ENCODE peak calls at places on chromosomes 11 and 22, in four cellular contexts. X is heart right ventricle, B is upper lobe of right lung, T is kidney. C is an unnamed sample. For H3K4me1, the result is how much of the 10 kb centered on the place peaks cover.

GRCh38 chr22:25357056-25357455 is 137.6 kb downstream of the CRYBB2 start:
- DNase-seq in T (peak), B (peak), X (no peak), C (no peak)

GRCh38 chr22:28395920-28396447 is 283.7 kb downstream of the TTC28 start:
- DNase-seq in T (no peak), X (no peak), B (no peak), C (no peak)

GRCh38 chr11:122099345-122100045 is 16.5 kb downstream of the BLID start:
- DNase-seq in B (no peak), X (no peak), T (no peak), C (no peak)

GRCh38 chr22:19756288-19757128 is 4.1 kb upstream of the TBX1 start:
- DNase-seq in T (no peak), B (peak), X (peak), C (no peak)

GRCh38 chr11:4393209-4394196 is at the start of gene TRIM21:
- DNase-seq in X (peak), T (peak), B (peak), C (peak)

GRCh38 chr22:32202539-32203180 is 2.2 kb downstream of the RFPL2 start:
- DNase-seq in T (no peak), B (peak), X (peak), C (peak)

GRCh38 chr11:120710354-120711187 is 199.0 kb downstream of the GRIK4 start:
- DNase-seq in X (no peak), B (no peak), T (peak), C (peak)

GRCh38 chr22:42269407-42270177 is 861 bp downstream of the TCF20 start:
- DNase-seq in B (peak), X (peak), T (peak), C (peak)

GRCh38 chr11:75780888-75781287 is 12.3 kb downstream of the DGAT2 start:
- DNase-seq in B (no peak), T (peak), X (no peak), C (no peak)

GRCh38 chr11:92453055-92453454 is 228.4 kb downstream of the FAT3 start:
- DNase-seq in T (no peak), X (no peak), B (no peak), C (no peak)

GRCh38 chr11:104663190-104664140 is 234.8 kb downstream of the CASP12 start:
- DNase-seq in X (no peak), T (no peak), B (no peak), C (no peak)

GRCh38 chr22:38524434-38524833 is 18.3 kb upstream of the DDX17 start:
- DNase-seq in T (no peak), B (no peak), X (no peak), C (no peak)

GRCh38 chr11:8196749-8197148 is 27.9 kb upstream of the RIC3 start:
- DNase-seq in X (no peak), B (no peak), T (no peak), C (no peak)

GRCh38 chr11:46348986-46349401 is 1.7 kb downstream of the DGKZ start:
- DNase-seq in X (no peak), B (no peak), T (no peak), C (no peak)

GRCh38 chr11:10680956-10681487 is 12.5 kb downstream of the IRAG1 start:
- DNase-seq in B (no peak), T (no peak), X (no peak), C (no peak)

GRCh38 chr11:88508808-88509581 is 171.5 kb upstream of the CTSC start:
- DNase-seq in B (peak), T (peak), X (peak), C (peak)

GRCh38 chr22:38243007-38243775 is 29.6 kb downstream of the TMEM184B start:
- DNase-seq in B (no peak), X (no peak), T (no peak), C (no peak)

GRCh38 chr11:19673924-19674390 is 38.7 kb upstream of the NAV2 start:
- DNase-seq in T (peak), B (peak), X (peak), C (peak)

GRCh38 chr11:46055371-46055770 is 65.9 kb downstream of the PHF21A start:
- DNase-seq in T (no peak), B (no peak), X (no peak), C (no peak)

GRCh38 chr11:130771708-130772107 is 144.6 kb downstream of the SNX19 start:
- DNase-seq in T (no peak), X (no peak), B (no peak), C (no peak)

GRCh38 chr22:31504282-31504681 is 7.9 kb downstream of the SFI1 start:
- DNase-seq in B (no peak), X (no peak), T (no peak), C (no peak)

GRCh38 chr11:18384157-18384641 is 10.2 kb upstream of the LDHA start:
- DNase-seq in T (peak), B (peak), X (peak), C (no peak)

GRCh38 chr22:23518381-23519187 is 61.5 kb downstream of the IGLL1 start:
- DNase-seq in B (no peak), X (no peak), T (peak), C (peak)

GRCh38 chr22:27895600-27895999 is 23.5 kb downstream of the PITPNB start:
- DNase-seq in B (no peak), T (no peak), X (no peak), C (no peak)

GRCh38 chr11:45105233-45105992 is 41.0 kb upstream of the PRDM11 start:
- DNase-seq in T (peak), B (peak), X (peak), C (peak)

GRCh38 chr11:122267602-122268001 is 151.6 kb upstream of the BLID start:
- DNase-seq in X (no peak), B (no peak), T (no peak), C (no peak)

GRCh38 chr22:48889887-48890692 is 937.6 kb downstream of the BRD1 start:
- DNase-seq in T (peak), X (no peak), B (peak), C (peak)

GRCh38 chr11:70536051-70536877 is 137.9 kb downstream of the CTTN start:
- DNase-seq in B (peak), X (no peak), T (peak), C (peak)

GRCh38 chr22:30045001-30045887 is 35.0 kb upstream of the HORMAD2 start:
- DNase-seq in T (no peak), B (no peak), X (no peak), C (no peak)

GRCh38 chr11:67312187-67313021 is 9.1 kb downstream of the SSH3 start:
- DNase-seq in B (peak), X (no peak), T (peak), C (peak)

GRCh38 chr11:36095716-36096115 is 151.9 kb downstream of the LDLRAD3 start:
- DNase-seq in B (no peak), X (no peak), T (no peak), C (no peak)

GRCh38 chr11:88338223-88338661 is 706 bp upstream of the CTSC start:
- DNase-seq in B (peak), T (peak), X (peak), C (peak)

GRCh38 chr11:68373189-68373809 is 60.9 kb downstream of the LRP5 start:
- DNase-seq in B (no peak), T (peak), X (peak), C (no peak)

GRCh38 chr11:86940122-86940777 is 14.9 kb downstream of the FZD4 start:
- DNase-seq in B (no peak), X (peak), T (no peak), C (no peak)

GRCh38 chr11:75233688-75234295 is 6.8 kb upstream of the TPBGL start:
- DNase-seq in T (no peak), B (no peak), X (no peak), C (no peak)

GRCh38 chr11:35141538-35141937 is 2.6 kb downstream of the CD44 start:
- DNase-seq in B (peak), T (no peak), X (peak), C (peak)

GRCh38 chr22:46056169-46057041 is 79.4 kb upstream of the WNT7B start:
- DNase-seq in T (peak), B (peak), X (peak), C (peak)
- H3K4me1 ChIP-seq in T (under half), B (half or more), X (half or more), C (half or more)

GRCh38 chr11:134409552-134410429 is 2.3 kb downstream of the B3GAT1 start:
- DNase-seq in X (no peak), B (no peak), T (no peak), C (no peak)
- H3K4me3 ChIP-seq in X (no peak), B (no peak), T (no peak), C (no peak)

GRCh38 chr11:118068206-118068944 is 8.5 kb upstream of the TMPRSS4 start:
- DNase-seq in B (no peak), T (no peak), X (no peak), C (no peak)
- TF ChIP-seq CTCF in B (no peak), T (no peak), X (no peak), C (no peak)

GRCh38 chr11:60872952-60873524 is 5.7 kb downstream of the ZP1 start:
- DNase-seq in T (no peak), X (no peak), B (peak), C (no peak)

GRCh38 chr11:60873533-60873932 is 6.2 kb downstream of the ZP1 start:
- DNase-seq in T (no peak), B (peak), X (no peak), C (no peak)

GRCh38 chr11:60871378-60872061 is 4.2 kb downstream of the ZP1 start:
- DNase-seq in B (peak), X (peak), T (no peak), C (no peak)

GRCh38 chr11:60870733-60871377 is 3.5 kb downstream of the ZP1 start:
- DNase-seq in T (no peak), B (no peak), X (no peak), C (no peak)

DNA sequence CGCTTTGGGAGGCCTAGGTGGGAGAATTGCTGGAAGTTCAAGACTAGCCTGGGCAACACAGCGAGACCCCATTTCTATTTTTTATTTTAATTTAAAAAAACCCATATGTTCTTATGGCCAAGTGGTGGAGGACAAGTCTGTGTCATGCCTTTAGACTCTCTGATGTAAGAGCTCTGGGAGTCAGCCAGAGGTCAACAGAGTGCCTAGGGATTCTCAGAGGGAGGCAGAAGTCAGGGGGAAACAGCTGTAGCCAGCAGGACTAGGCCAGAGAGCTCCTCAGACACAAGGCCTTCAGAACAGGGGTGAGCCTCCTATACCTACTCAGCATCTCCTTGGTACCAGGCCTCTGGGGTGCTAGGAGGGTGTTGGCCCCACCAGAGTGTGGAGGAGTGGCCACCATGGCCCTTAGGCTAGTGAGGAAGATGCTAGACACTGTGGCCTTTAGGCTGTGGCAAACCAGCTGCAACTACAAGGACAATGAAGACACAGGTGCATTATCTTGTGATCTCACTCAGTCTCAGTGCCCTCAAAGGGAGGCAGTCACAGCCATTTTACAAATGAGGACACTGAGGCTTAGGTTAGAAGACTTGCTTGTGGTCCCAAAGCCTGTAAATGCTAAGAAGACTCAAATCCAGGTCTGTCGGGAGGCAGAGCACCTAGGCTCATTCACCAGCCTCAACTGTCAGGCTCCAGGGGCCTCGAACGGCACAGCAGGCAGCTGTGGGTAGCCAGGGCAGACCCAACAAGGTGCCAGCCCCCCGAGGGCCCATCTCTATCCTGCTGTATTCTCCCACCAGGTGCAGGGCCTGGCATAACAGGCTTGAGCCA is 5.0 kb downstream of the ZP1 start:
- DNase-seq in B (peak), X (no peak), T (no peak), C (no peak)
- H3K4me1 ChIP-seq in B (under half), X (half or more), T (under half), C (under half)

GRCh38 chr22:40469181-40469580 is 98.8 kb downstream of the SGSM3 start:
- DNase-seq in T (no peak), X (no peak), B (no peak), C (no peak)
- H3K4me3 ChIP-seq in T (no peak), X (no peak), B (no peak), C (no peak)

GRCh38 chr22:21628386-21629261 is 1.2 kb downstream of the YDJC start:
- DNase-seq in B (no peak), T (peak), X (no peak), C (no peak)
- TF ChIP-seq CTCF in B (no peak), T (no peak), X (no peak), C (no peak)

DNA sequence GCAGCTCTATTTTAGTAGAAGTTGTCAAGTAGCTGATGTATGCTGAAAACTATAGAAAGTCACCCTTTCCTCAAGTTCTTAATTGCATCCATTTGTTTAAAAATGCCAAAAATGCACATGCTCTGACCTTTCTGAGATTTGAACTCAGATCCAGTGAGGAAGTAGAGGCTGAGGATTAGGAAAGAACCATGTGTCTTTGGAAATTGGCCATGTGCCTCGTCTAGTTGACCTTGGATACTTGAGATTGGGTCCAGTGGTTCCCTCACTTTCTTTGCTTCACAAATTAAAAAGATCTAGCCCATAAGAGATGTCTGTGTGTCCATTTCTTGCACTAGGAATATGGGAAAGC is 128.3 kb downstream of the MAML2 start:
- DNase-seq in X (no peak), T (no peak), B (no peak), C (no peak)
- H3K4me1 ChIP-seq in X (half or more), T (under half), B (half or more), C (half or more)

GRCh38 chr11:96155627-96156378 is 187.2 kb downstream of the MAML2 start:
- DNase-seq in B (peak), X (peak), T (peak), C (peak)
- H3K4me3 ChIP-seq in B (no peak), X (peak), T (no peak), C (no peak)

GRCh38 chr11:114439229-114440120 is at the start of gene REXO2:
- DNase-seq in B (peak), X (peak), T (peak), C (peak)
- TF ChIP-seq CTCF in B (peak), X (peak), T (peak), C (no peak)

GRCh38 chr11:117874253-117874909 is 2.1 kb downstream of the FXYD6 start:
- DNase-seq in B (no peak), X (no peak), T (no peak), C (no peak)

GRCh38 chr11:117874910-117875396 is 1.5 kb downstream of the FXYD6 start:
- DNase-seq in X (no peak), B (no peak), T (no peak), C (no peak)

GRCh38 chr11:117876341-117877119 is at the start of gene FXYD6:
- DNase-seq in B (peak), X (peak), T (peak), C (no peak)

GRCh38 chr11:117876049-117876340 is 463 bp downstream of the FXYD6 start:
- DNase-seq in X (no peak), T (no peak), B (no peak), C (no peak)

DNA sequence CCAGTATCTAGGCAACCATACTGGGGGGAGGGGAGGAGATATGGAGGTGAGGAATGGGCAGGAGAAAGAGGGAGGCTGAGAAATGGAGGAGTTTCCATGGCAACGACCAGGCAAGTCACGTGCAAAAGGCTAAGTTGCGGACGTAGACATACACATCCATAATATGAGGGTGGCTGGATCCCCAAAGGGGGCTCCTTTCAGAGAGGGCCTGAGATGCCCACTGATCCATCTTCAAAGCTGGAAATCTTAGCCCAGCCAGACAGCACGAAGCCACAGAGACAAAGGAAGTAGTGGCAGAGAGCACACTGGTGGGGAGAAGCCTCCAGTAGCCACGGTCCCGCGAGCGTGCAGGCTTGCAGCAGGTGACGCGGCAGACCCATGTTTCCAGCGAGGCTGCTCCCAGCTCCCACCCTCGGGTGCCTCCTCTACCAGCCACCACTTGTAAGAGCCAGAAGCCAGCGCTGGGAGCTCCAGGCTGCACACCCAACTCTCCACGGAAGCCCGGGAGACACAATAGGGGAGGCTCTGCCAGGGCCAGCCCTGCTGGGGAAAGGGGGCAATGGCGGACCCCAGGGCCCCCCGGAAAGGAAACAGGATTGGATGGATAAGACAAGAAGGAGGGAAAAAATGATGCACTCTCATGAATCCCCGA is 935 bp downstream of the FXYD6 start:
- DNase-seq in T (peak), B (no peak), X (no peak), C (no peak)
- H3K4me1 ChIP-seq in T (under half), B (under half), X (half or more), C (under half)

C was measured in left lung.